ENCODE peak calls at places on chromosomes 1 and 21, in eight cellular contexts. A, N, S, P, J, M, H and E are unnamed samples.

GRCh38 chr1:235041201-235041600 is 87.4 kb downstream of the TOMM20 start:
- DNase-seq in A (no peak), S (no peak), M (no peak), P (no peak), N (no peak), H (no peak), J (no peak), E (no peak)

GRCh38 chr1:74773540-74773939 is 40.6 kb downstream of the TYW3 start:
- DNase-seq in A (no peak), H (no peak), M (no peak), N (no peak), J (no peak), S (no peak), P (no peak), E (no peak)

GRCh38 chr1:168057921-168058320 is 78.8 kb downstream of the GPR161 start:
- DNase-seq in H (no peak), M (no peak), N (no peak), P (no peak), A (no peak), J (no peak), S (no peak), E (no peak)

GRCh38 chr1:228367798-228368791 is 38.5 kb downstream of the TRIM11 start:
- DNase-seq in J (no peak), A (peak), M (no peak), H (peak), N (no peak), S (peak), P (no peak), E (no peak)

GRCh38 chr1:234611153-234611798 is 1.3 kb upstream of the IRF2BP2 start:
- DNase-seq in M (no peak), N (peak), H (no peak), P (peak), S (no peak), A (no peak), J (peak), E (no peak)

GRCh38 chr1:177023249-177023648 is 141.3 kb downstream of the ASTN1 start:
- DNase-seq in N (no peak), S (no peak), A (no peak), H (no peak), P (no peak), M (no peak), J (no peak), E (no peak)

GRCh38 chr1:41282679-41283317 is 40.7 kb upstream of the SCMH1 start:
- DNase-seq in N (no peak), A (no peak), H (peak), S (no peak), M (no peak), J (no peak), P (no peak), E (no peak)

GRCh38 chr1:16292739-16293138 is 55.8 kb upstream of the CPLANE2 start:
- DNase-seq in M (no peak), P (no peak), J (no peak), H (no peak), S (no peak), N (no peak), A (no peak), E (no peak)

GRCh38 chr1:213415686-213416380 is 364.8 kb downstream of the RPS6KC1 start:
- DNase-seq in M (no peak), H (no peak), N (no peak), A (no peak), J (no peak), S (no peak), P (no peak), E (no peak)

GRCh38 chr1:210367561-210367960 is 38.9 kb downstream of the HHAT start:
- DNase-seq in N (no peak), J (no peak), P (no peak), H (no peak), A (no peak), S (no peak), M (no peak), E (peak)

GRCh38 chr21:46517361-46517760 is 58.7 kb downstream of the DIP2A start:
- DNase-seq in A (no peak), S (no peak), M (no peak), N (no peak), H (peak), J (no peak), P (no peak), E (no peak)